ENCODE peak calls at places on chromosomes 2 and 18, in ten cellular contexts. X is CD8-positive, alpha-beta T cell; F is heart right ventricle; C is cardiac muscle cell; B is WERI-Rb-1; V is psoas muscle; T is ovary; O is pancreas; M is fibroblast of the aortic adventitia; S is colonic mucosa. J is an unnamed sample.

GRCh38 chr2:137056704-137057103 is 291.4 kb downstream of the THSD7B start:
- DNase-seq in X (no peak), F (no peak), C (no peak), B (no peak), V (no peak), T (no peak), O (no peak), M (no peak), S (no peak), J (no peak)

GRCh38 chr2:9003366-9003615 is 193 bp downstream of the MBOAT2 start:
- DNase-seq in X (no peak), F (no peak), C (no peak), B (no peak), V (no peak), T (no peak), O (no peak), M (no peak), S (no peak), J (no peak)

GRCh38 chr2:169476459-169476858 is 2.8 kb upstream of the BBS5 start:
- DNase-seq in X (no peak), F (no peak), C (no peak), B (no peak), V (no peak), T (no peak), O (no peak), M (no peak), S (no peak), J (peak; percentile 42)

GRCh38 chr2:119349289-119349688 is 17.3 kb downstream of the C2orf76 start:
- DNase-seq in X (no peak), F (no peak), C (no peak), B (no peak), V (no peak), T (no peak), O (no peak), M (no peak), S (no peak), J (no peak)

GRCh38 chr2:237060518-237061312 is 25.0 kb upstream of the COPS8 start:
- DNase-seq in X (no peak), F (no peak), C (peak; percentile 75), B (peak; percentile 52), V (no peak), T (peak; percentile 55), O (peak; percentile 40), M (peak; percentile 89), S (peak; percentile 45), J (peak; percentile 86)

GRCh38 chr18:3525870-3526420 is 76.0 kb downstream of the TGIF1 start:
- DNase-seq in X (peak; percentile 55), F (no peak), C (no peak), B (peak; percentile 11), V (no peak), T (no peak), O (no peak), M (no peak), S (no peak), J (peak; percentile 17)

GRCh38 chr2:177165731-177166711 is 46.6 kb upstream of the HNRNPA3 start:
- DNase-seq in X (no peak), F (no peak), C (no peak), B (no peak), V (no peak), T (peak; percentile 36), O (peak; percentile 23), M (peak; percentile 88), S (peak; percentile 50), J (peak; percentile 43)

GRCh38 chr2:96800762-96801463 is 15.2 kb upstream of the CNNM3 start:
- DNase-seq in X (peak; percentile 83), F (peak; percentile 75), C (peak; percentile 79), B (peak; percentile 80), V (peak; percentile 92), T (peak; percentile 74), O (peak; percentile 65), M (peak; percentile 51), S (peak; percentile 80), J (peak; percentile 70)

GRCh38 chr2:108583903-108584520 is 49.7 kb downstream of the LIMS1 start:
- DNase-seq in X (peak; percentile 64), F (no peak), C (peak; percentile 81), B (peak; percentile 53), V (peak; percentile 48), T (peak; percentile 45), O (peak; percentile 66), M (peak; percentile 91), S (peak; percentile 77), J (peak; percentile 94)

GRCh38 chr2:158045362-158045761 is 56.3 kb upstream of the UPP2 start:
- DNase-seq in X (no peak), F (no peak), C (no peak), B (peak; percentile 33), V (no peak), T (no peak), O (no peak), M (no peak), S (peak; percentile 41), J (no peak)

GRCh38 chr2:14535156-14535555 is 97.4 kb upstream of the LRATD1 start:
- DNase-seq in X (no peak), F (no peak), C (no peak), B (no peak), V (no peak), T (no peak), O (no peak), M (no peak), S (no peak), J (no peak)
- TF ChIP-seq CTCF in X (no peak), F (no peak), C (no peak), B (no peak), V (no peak), T (no peak), O (no peak), M (no peak), S (no peak), J (no peak)

GRCh38 chr2:210475726-210476125 is 833 bp downstream of the LANCL1 start:
- DNase-seq in X (no peak), F (no peak), C (no peak), B (no peak), V (no peak), T (no peak), O (no peak), M (peak; percentile 11), S (no peak), J (no peak)

GRCh38 chr2:210480079-210480478 is 3.5 kb upstream of the LANCL1 start:
- DNase-seq in X (no peak), F (no peak), C (no peak), B (no peak), V (no peak), T (no peak), O (no peak), M (no peak), S (no peak), J (no peak)

GRCh38 chr2:210476194-210477128 is at the start of gene LANCL1:
- DNase-seq in X (peak; percentile 85), F (peak; percentile 90), C (peak; percentile 95), B (peak; percentile 94), V (peak; percentile 94), T (peak; percentile 89), O (peak; percentile 93), M (peak; percentile 87), S (peak; percentile 94), J (peak; percentile 89)

GRCh38 chr2:210478661-210479060 is 2.1 kb upstream of the LANCL1 start:
- DNase-seq in X (no peak), F (no peak), C (no peak), B (no peak), V (no peak), T (no peak), O (no peak), M (no peak), S (no peak), J (no peak)

DNA sequence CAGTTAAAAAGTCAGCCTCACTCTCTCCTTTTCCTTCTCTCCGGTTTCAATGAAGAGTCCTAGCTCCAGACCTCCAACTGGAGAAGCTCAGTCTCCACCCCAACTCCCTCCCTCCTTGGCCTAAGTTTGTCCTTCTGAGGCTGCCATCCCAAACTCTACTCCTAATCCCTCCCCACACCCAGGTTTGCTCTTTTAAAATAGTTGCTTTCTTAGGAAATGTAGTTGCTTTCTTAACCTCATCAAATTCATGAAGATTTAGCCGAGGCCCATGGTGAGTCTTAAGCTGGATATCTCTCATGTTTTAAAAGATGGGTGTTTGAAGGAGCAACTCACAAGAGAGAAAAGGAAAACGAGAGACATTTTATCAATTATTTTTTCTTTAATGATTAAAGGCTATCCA is 937 bp upstream of the LANCL1 start:
- DNase-seq in X (no peak), F (no peak), C (peak; percentile 45), B (peak; percentile 13), V (no peak), T (peak; percentile 33), O (no peak), M (peak; percentile 80), S (no peak), J (peak; percentile 79)
- H3K4me3 ChIP-seq in X (peak overlapping the region; percentile 91), F (peak overlapping the region; percentile 85), C (peak overlapping the region; percentile 76), B (no peak overlapping the region), V (peak overlapping the region; percentile 95), T (peak overlapping the region; percentile 70), O (no peak overlapping the region), M (peak overlapping the region; percentile 80), S (no peak overlapping the region), J (peak overlapping the region; percentile 86)

GRCh38 chr18:40019797-40020392 is 1935.1 kb upstream of the PIK3C3 start:
- DNase-seq in X (no peak), F (no peak), C (peak; percentile 8), B (no peak), V (no peak), T (no peak), O (no peak), M (no peak), S (no peak), J (peak; percentile 45)
- TF ChIP-seq CTCF in X (no peak), F (no peak), C (no peak), B (no peak), V (no peak), T (no peak), O (no peak), M (no peak), S (no peak), J (peak; percentile 27)

GRCh38 chr2:10287766-10288165 is 14.9 kb upstream of the HPCAL1 start:
- DNase-seq in X (no peak), F (no peak), C (no peak), B (no peak), V (peak; percentile 19), T (no peak), O (no peak), M (no peak), S (no peak), J (no peak)

GRCh38 chr2:10288606-10289005 is 14.1 kb upstream of the HPCAL1 start:
- DNase-seq in X (no peak), F (no peak), C (no peak), B (no peak), V (no peak), T (no peak), O (no peak), M (no peak), S (no peak), J (no peak)

GRCh38 chr2:10289891-10290290 is 12.8 kb upstream of the HPCAL1 start:
- DNase-seq in X (no peak), F (no peak), C (no peak), B (no peak), V (peak; percentile 26), T (no peak), O (no peak), M (peak; percentile 42), S (no peak), J (no peak)

GRCh38 chr2:10286216-10287037 is 16.3 kb upstream of the HPCAL1 start:
- DNase-seq in X (no peak), F (peak; percentile 56), C (no peak), B (no peak), V (peak; percentile 49), T (no peak), O (peak; percentile 69), M (no peak), S (no peak), J (no peak)

DNA sequence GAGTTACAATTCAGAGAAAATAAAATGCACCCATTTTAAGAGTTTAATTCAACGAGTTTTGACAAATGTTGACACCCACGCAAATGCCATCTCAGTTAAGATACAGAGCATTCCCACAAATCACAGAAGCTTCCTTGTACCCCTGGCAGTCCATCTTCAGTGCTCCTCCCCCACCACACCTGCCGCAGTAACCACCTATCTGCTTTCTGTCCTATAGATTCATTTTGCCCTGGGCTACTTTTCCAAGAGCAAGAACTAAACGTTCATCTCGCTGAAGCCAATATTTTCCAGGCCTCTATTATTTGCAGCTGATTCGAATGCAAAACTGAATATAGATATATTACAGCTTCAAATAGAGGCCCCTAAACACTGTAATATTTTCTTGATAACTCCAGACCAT is 13.4 kb upstream of the HPCAL1 start:
- DNase-seq in X (no peak), F (no peak), C (no peak), B (no peak), V (no peak), T (no peak), O (no peak), M (no peak), S (no peak), J (no peak)
- H3K4me3 ChIP-seq in X (no peak overlapping the region), F (no peak overlapping the region), C (no peak overlapping the region), B (no peak overlapping the region), V (no peak overlapping the region), T (no peak overlapping the region), O (no peak overlapping the region), M (no peak overlapping the region), S (no peak overlapping the region), J (no peak overlapping the region)

J was measured in choroid plexus epithelial cell.